ENCODE peak calls at places on chromosomes 13 and 19, in seven cellular contexts. One of them, this sample, is unnamed.

GRCh38 chr19:39542198-39542597 is 2.2 kb upstream of the EID2 start:
- DNase-seq in fibroblast of pulmonary artery: peak
- DNase-seq in foreskin melanocyte: no peak
- DNase-seq in tibial nerve: no peak
- DNase-seq in type B pancreatic cell: no peak
- DNase-seq in transverse colon: no peak
- DNase-seq in HepG2: no peak
- DNase-seq in this sample: no peak

GRCh38 chr13:31614073-31614472 is 125.3 kb upstream of the RXFP2 start:
- DNase-seq in fibroblast of pulmonary artery: no peak
- DNase-seq in foreskin melanocyte: no peak
- DNase-seq in tibial nerve: no peak
- DNase-seq in type B pancreatic cell: no peak
- DNase-seq in transverse colon: no peak
- DNase-seq in HepG2: no peak
- DNase-seq in this sample: no peak

GRCh38 chr19:5345895-5346386 is 5.3 kb upstream of the PTPRS start:
- DNase-seq in fibroblast of pulmonary artery: peak
- DNase-seq in foreskin melanocyte: peak
- DNase-seq in tibial nerve: no peak
- DNase-seq in type B pancreatic cell: no peak
- DNase-seq in transverse colon: no peak
- DNase-seq in HepG2: no peak
- DNase-seq in this sample: no peak

GRCh38 chr19:18961767-18962423 is 20.9 kb upstream of the HOMER3 start:
- DNase-seq in fibroblast of pulmonary artery: no peak
- DNase-seq in foreskin melanocyte: no peak
- DNase-seq in tibial nerve: no peak
- DNase-seq in type B pancreatic cell: no peak
- DNase-seq in transverse colon: no peak
- DNase-seq in HepG2: peak
- DNase-seq in this sample: no peak

GRCh38 chr19:13022111-13022858 is 27.0 kb downstream of the NFIX start:
- DNase-seq in fibroblast of pulmonary artery: no peak
- DNase-seq in foreskin melanocyte: no peak
- DNase-seq in tibial nerve: no peak
- DNase-seq in type B pancreatic cell: no peak
- DNase-seq in transverse colon: no peak
- DNase-seq in HepG2: no peak
- DNase-seq in this sample: peak

GRCh38 chr19:50736338-50736737 is 13.2 kb downstream of the CLEC11A start:
- DNase-seq in fibroblast of pulmonary artery: no peak
- DNase-seq in foreskin melanocyte: no peak
- DNase-seq in tibial nerve: no peak
- DNase-seq in type B pancreatic cell: no peak
- DNase-seq in transverse colon: no peak
- DNase-seq in HepG2: no peak
- DNase-seq in this sample: no peak

GRCh38 chr19:11457115-11457514 is 21.7 kb downstream of the PRKCSH start:
- DNase-seq in fibroblast of pulmonary artery: no peak
- DNase-seq in foreskin melanocyte: no peak
- DNase-seq in tibial nerve: no peak
- DNase-seq in type B pancreatic cell: no peak
- DNase-seq in transverse colon: no peak
- DNase-seq in HepG2: no peak
- DNase-seq in this sample: no peak

GRCh38 chr19:43474986-43475705 is 9.7 kb upstream of the LYPD3 start:
- DNase-seq in fibroblast of pulmonary artery: peak
- DNase-seq in foreskin melanocyte: peak
- DNase-seq in tibial nerve: peak
- DNase-seq in type B pancreatic cell: peak
- DNase-seq in transverse colon: peak
- DNase-seq in HepG2: no peak
- DNase-seq in this sample: peak

GRCh38 chr19:10863107-10863700 is 8.1 kb upstream of the CARM1 start:
- DNase-seq in fibroblast of pulmonary artery: no peak
- DNase-seq in foreskin melanocyte: no peak
- DNase-seq in tibial nerve: no peak
- DNase-seq in type B pancreatic cell: no peak
- DNase-seq in transverse colon: no peak
- DNase-seq in HepG2: peak
- DNase-seq in this sample: no peak

GRCh38 chr13:112968380-112968909 is 569 bp upstream of the MCF2L start:
- DNase-seq in fibroblast of pulmonary artery: no peak
- DNase-seq in foreskin melanocyte: no peak
- DNase-seq in tibial nerve: no peak
- DNase-seq in type B pancreatic cell: no peak
- DNase-seq in transverse colon: peak
- DNase-seq in HepG2: no peak
- DNase-seq in this sample: peak

GRCh38 chr19:17289489-17289888 is 7.8 kb downstream of the ANKLE1 start:
- DNase-seq in fibroblast of pulmonary artery: peak
- DNase-seq in foreskin melanocyte: peak
- DNase-seq in tibial nerve: no peak
- DNase-seq in type B pancreatic cell: no peak
- DNase-seq in transverse colon: peak
- DNase-seq in HepG2: no peak
- DNase-seq in this sample: peak

GRCh38 chr19:7326105-7326877 is 22.4 kb upstream of the ARHGEF18 start:
- DNase-seq in fibroblast of pulmonary artery: peak
- DNase-seq in foreskin melanocyte: no peak
- DNase-seq in tibial nerve: no peak
- DNase-seq in type B pancreatic cell: no peak
- DNase-seq in transverse colon: peak
- DNase-seq in HepG2: peak
- DNase-seq in this sample: peak

GRCh38 chr13:100537951-100538462 is 50.6 kb downstream of the GGACT start:
- DNase-seq in fibroblast of pulmonary artery: no peak
- DNase-seq in foreskin melanocyte: no peak
- DNase-seq in tibial nerve: no peak
- DNase-seq in type B pancreatic cell: peak
- DNase-seq in transverse colon: no peak
- DNase-seq in HepG2: no peak
- DNase-seq in this sample: no peak

GRCh38 chr19:33235269-33235995 is 9.8 kb upstream of the SLC7A10 start:
- DNase-seq in fibroblast of pulmonary artery: peak
- DNase-seq in foreskin melanocyte: peak
- DNase-seq in tibial nerve: peak
- DNase-seq in type B pancreatic cell: peak
- DNase-seq in transverse colon: peak
- DNase-seq in HepG2: peak
- DNase-seq in this sample: peak

GRCh38 chr19:44689290-44690130 is 9.4 kb upstream of the CEACAM16 start:
- DNase-seq in fibroblast of pulmonary artery: peak
- DNase-seq in foreskin melanocyte: peak
- DNase-seq in tibial nerve: peak
- DNase-seq in type B pancreatic cell: peak
- DNase-seq in transverse colon: peak
- DNase-seq in HepG2: peak
- DNase-seq in this sample: peak

GRCh38 chr19:54309811-54310210 is 3.2 kb downstream of the LILRA5 start:
- DNase-seq in fibroblast of pulmonary artery: no peak
- DNase-seq in foreskin melanocyte: no peak
- DNase-seq in tibial nerve: no peak
- DNase-seq in type B pancreatic cell: peak
- DNase-seq in transverse colon: no peak
- DNase-seq in HepG2: no peak
- DNase-seq in this sample: no peak

GRCh38 chr13:39779337-39780270 is 124.1 kb downstream of the COG6 start:
- DNase-seq in fibroblast of pulmonary artery: peak
- DNase-seq in foreskin melanocyte: peak
- DNase-seq in tibial nerve: no peak
- DNase-seq in type B pancreatic cell: no peak
- DNase-seq in transverse colon: no peak
- DNase-seq in HepG2: no peak
- DNase-seq in this sample: no peak

GRCh38 chr13:46648166-46648607 is 95.2 kb downstream of the LRCH1 start:
- DNase-seq in fibroblast of pulmonary artery: no peak
- DNase-seq in foreskin melanocyte: no peak
- DNase-seq in tibial nerve: no peak
- DNase-seq in type B pancreatic cell: no peak
- DNase-seq in transverse colon: peak
- DNase-seq in HepG2: peak
- DNase-seq in this sample: no peak

GRCh38 chr13:39051157-39051556 is 12.9 kb downstream of the NHLRC3 start:
- DNase-seq in fibroblast of pulmonary artery: peak
- DNase-seq in foreskin melanocyte: peak
- DNase-seq in tibial nerve: no peak
- DNase-seq in type B pancreatic cell: no peak
- DNase-seq in transverse colon: no peak
- DNase-seq in HepG2: peak
- DNase-seq in this sample: peak

GRCh38 chr13:21625366-21625765 is 21.4 kb upstream of the MICU2 start:
- DNase-seq in fibroblast of pulmonary artery: peak
- DNase-seq in foreskin melanocyte: no peak
- DNase-seq in tibial nerve: no peak
- DNase-seq in type B pancreatic cell: no peak
- DNase-seq in transverse colon: peak
- DNase-seq in HepG2: peak
- DNase-seq in this sample: peak